ENCODE peak calls at places on chromosomes 2 and 18, in four cellular contexts. Q is T follicular helper cell; W is nucleus accumbens; P is naive thymus-derived CD8-positive, alpha-beta T cell. M is an unnamed sample.

GRCh38 chr2:85716346-85716880 is 22.3 kb downstream of the GNLY start:
- DNase-seq in P (no peak), W (no peak), Q (no peak), M (no peak)

GRCh38 chr2:73979021-73979420 is 5.7 kb upstream of the TET3 start:
- DNase-seq in P (peak; percentile 82), W (no peak), Q (peak; percentile 64), M (no peak)

GRCh38 chr2:240793313-240794177 is 26.5 kb downstream of the KIF1A start:
- DNase-seq in P (no peak), Q (no peak), W (no peak), M (no peak)

GRCh38 chr2:219511547-219512325 is 2.5 kb upstream of the ASIC4 start:
- DNase-seq in Q (no peak), W (no peak), P (no peak), M (no peak)

GRCh38 chr2:54047658-54048057 is 67.8 kb upstream of the ACYP2 start:
- DNase-seq in Q (no peak), P (no peak), W (no peak), M (no peak)

GRCh38 chr18:54100920-54101319 is 123.5 kb downstream of the MBD2 start:
- DNase-seq in W (no peak), P (no peak), Q (no peak), M (peak; percentile 25)

GRCh38 chr2:223102040-223102899 is 50.3 kb downstream of the KCNE4 start:
- DNase-seq in W (no peak), P (no peak), Q (no peak), M (no peak)

GRCh38 chr2:203691149-203691548 is 15.3 kb upstream of the CD28 start:
- DNase-seq in Q (no peak), W (no peak), P (no peak), M (no peak)

GRCh38 chr18:11500153-11501122 is 109.0 kb upstream of the SLC35G4 start:
- DNase-seq in P (no peak), W (no peak), Q (no peak), M (no peak)

GRCh38 chr2:38960609-38961320 is 71.1 kb downstream of the ARHGEF33 start:
- DNase-seq in W (no peak), Q (no peak), P (no peak), M (no peak)

GRCh38 chr2:182133195-182133891 is 147.7 kb downstream of the PPP1R1C start:
- DNase-seq in Q (no peak), P (no peak), W (no peak), M (no peak)

GRCh38 chr2:76870011-76870410 is 652.2 kb downstream of the LRRTM4 start:
- DNase-seq in Q (no peak), W (no peak), P (no peak), M (no peak)

GRCh38 chr2:26646986-26647672 is 6.0 kb upstream of the CIB4 start:
- DNase-seq in P (no peak), W (no peak), Q (no peak), M (no peak)

GRCh38 chr2:214874694-214875093 is 65.2 kb upstream of the BARD1 start:
- DNase-seq in W (no peak), Q (no peak), P (no peak), M (no peak)

GRCh38 chr2:42254186-42254911 is 85.2 kb downstream of the EML4 start:
- DNase-seq in P (no peak), Q (no peak), W (no peak), M (no peak)

M was measured in anterior cingulate cortex.